ENCODE peak calls at places on chromosomes 2 and 18, in seven cellular contexts. C is ovary, N is body of pancreas, E is adrenal gland, S is prostate gland, T is IMR-90, O is sigmoid colon. J is an unnamed sample.

GRCh38 chr18:39675358-39675757 is 2109.8 kb upstream of the CELF4 start:
- DNase-seq in E (no peak), T (peak; percentile 59), N (no peak), O (no peak), C (no peak), S (no peak), J (no peak)

GRCh38 chr2:95361216-95361980 is 41.1 kb upstream of the FAHD2A start:
- DNase-seq in E (no peak), C (no peak), O (peak; percentile 32), S (no peak), N (no peak), T (no peak), J (no peak)

GRCh38 chr2:127139766-127140165 is 32.8 kb upstream of the BIN1 start:
- DNase-seq in N (no peak), S (no peak), T (no peak), O (no peak), E (no peak), C (no peak), J (no peak)

GRCh38 chr2:48209214-48209885 is 303.1 kb upstream of the FBXO11 start:
- DNase-seq in E (no peak), N (no peak), S (no peak), C (no peak), O (no peak), T (peak; percentile 52), J (no peak)

GRCh38 chr2:20491739-20492531 is 45.1 kb downstream of the RHOB start:
- DNase-seq in T (no peak), E (peak; percentile 73), N (no peak), C (peak; percentile 62), O (peak; percentile 88), S (no peak), J (no peak)

GRCh38 chr2:28545590-28546195 is 49.8 kb downstream of the PLB1 start:
- DNase-seq in T (no peak), S (peak; percentile 49), N (no peak), O (peak; percentile 53), E (no peak), C (no peak), J (no peak)

GRCh38 chr2:26578581-26578980 is 62.6 kb downstream of the CIB4 start:
- DNase-seq in S (no peak), O (peak; percentile 45), N (no peak), T (no peak), E (no peak), C (peak; percentile 23), J (no peak)

GRCh38 chr2:43131051-43131889 is 95.1 kb downstream of the ZFP36L2 start:
- DNase-seq in S (peak; percentile 76), T (peak; percentile 92), E (peak; percentile 90), O (peak; percentile 84), N (peak; percentile 75), C (peak; percentile 38), J (peak; percentile 94)

GRCh38 chr18:8800445-8800844 is 95.1 kb downstream of the MTCL1 start:
- DNase-seq in S (no peak), O (no peak), T (peak; percentile 100), C (no peak), N (peak; percentile 58), E (no peak), J (no peak)

GRCh38 chr2:156175946-156176345 is 156.6 kb downstream of the NR4A2 start:
- DNase-seq in C (no peak), T (no peak), N (no peak), O (no peak), E (no peak), S (peak; percentile 36), J (no peak)

GRCh38 chr2:159989249-159989648 is 73.2 kb downstream of the PLA2R1 start:
- DNase-seq in E (no peak), C (no peak), O (no peak), S (no peak), N (no peak), T (no peak), J (no peak)

GRCh38 chr2:95266781-95267430 is 7.3 kb upstream of the PROM2 start:
- DNase-seq in N (no peak), T (no peak), S (no peak), O (no peak), C (peak; percentile 11), E (no peak), J (peak; percentile 7)

GRCh38 chr2:240143801-240144648 is 3.6 kb upstream of the OTOS start:
- DNase-seq in E (peak; percentile 80), C (peak; percentile 81), N (peak; percentile 79), O (peak; percentile 82), T (peak; percentile 22), S (peak; percentile 40), J (peak; percentile 73)

GRCh38 chr2:151374426-151374825 is 17.0 kb downstream of the TNFAIP6 start:
- DNase-seq in C (no peak), T (peak; percentile 91), S (no peak), E (no peak), N (no peak), O (no peak), J (no peak)

GRCh38 chr2:223122706-223123265 is 70.8 kb downstream of the KCNE4 start:
- DNase-seq in C (no peak), E (no peak), T (no peak), O (no peak), S (no peak), N (no peak), J (no peak)

GRCh38 chr18:58580078-58580477 is 48.8 kb downstream of the ALPK2 start:
- DNase-seq in T (peak; percentile 43), C (no peak), O (no peak), S (no peak), E (no peak), N (no peak), J (no peak)

GRCh38 chr18:49972535-49972934 is 159.2 kb upstream of the ACAA2 start:
- DNase-seq in T (no peak), C (no peak), N (no peak), O (no peak), E (no peak), S (no peak), J (no peak)

DNA sequence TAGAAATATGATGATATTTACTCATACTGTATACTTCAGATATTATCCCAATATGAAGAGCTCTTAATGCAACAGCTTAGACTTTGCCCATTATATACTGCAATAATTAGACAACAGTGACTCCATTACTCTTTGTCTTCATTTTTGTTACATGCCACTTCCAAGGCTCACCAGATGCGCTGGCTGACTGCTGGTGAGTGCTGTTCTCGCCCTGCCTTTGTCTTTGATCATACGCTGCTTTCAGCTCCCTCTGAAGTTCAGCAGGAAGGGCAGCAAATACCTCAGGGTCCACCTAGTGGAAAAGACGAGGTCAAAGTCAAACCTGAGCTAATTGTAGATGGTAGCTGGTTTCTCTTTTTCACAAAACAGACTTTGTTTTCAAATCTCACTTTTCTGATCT is 66.3 kb downstream of the EIF5B start:
- DNase-seq in T (no peak), N (no peak), C (no peak), S (no peak), E (no peak), O (no peak), J (no peak)
- TF ChIP-seq POLR2A in T (no peak), N (no peak), C (no peak), S (no peak), E (no peak), O (no peak), J (no peak)

GRCh38 chr2:71388214-71388613 is 56.6 kb downstream of the ZNF638 start:
- DNase-seq in E (no peak), T (no peak), C (no peak), N (no peak), S (no peak), O (no peak), J (no peak)

GRCh38 chr2:71395471-71395870 is 57.9 kb upstream of the DYSF start:
- DNase-seq in C (no peak), T (no peak), N (no peak), O (no peak), S (no peak), E (no peak), J (no peak)

GRCh38 chr2:71393216-71393615 is 60.1 kb upstream of the DYSF start:
- DNase-seq in S (no peak), N (no peak), E (no peak), T (no peak), C (no peak), O (no peak), J (no peak)

GRCh38 chr2:71385008-71385407 is 53.4 kb downstream of the ZNF638 start:
- DNase-seq in E (no peak), T (peak; percentile 92), C (no peak), O (no peak), N (no peak), S (no peak), J (no peak)

GRCh38 chr2:71389379-71390072 is 57.9 kb downstream of the ZNF638 start:
- DNase-seq in E (no peak), O (no peak), S (no peak), C (no peak), T (no peak), N (no peak), J (no peak)
- TF ChIP-seq POLR2A in E (no peak), O (no peak), S (no peak), C (no peak), T (no peak), N (no peak), J (no peak)

DNA sequence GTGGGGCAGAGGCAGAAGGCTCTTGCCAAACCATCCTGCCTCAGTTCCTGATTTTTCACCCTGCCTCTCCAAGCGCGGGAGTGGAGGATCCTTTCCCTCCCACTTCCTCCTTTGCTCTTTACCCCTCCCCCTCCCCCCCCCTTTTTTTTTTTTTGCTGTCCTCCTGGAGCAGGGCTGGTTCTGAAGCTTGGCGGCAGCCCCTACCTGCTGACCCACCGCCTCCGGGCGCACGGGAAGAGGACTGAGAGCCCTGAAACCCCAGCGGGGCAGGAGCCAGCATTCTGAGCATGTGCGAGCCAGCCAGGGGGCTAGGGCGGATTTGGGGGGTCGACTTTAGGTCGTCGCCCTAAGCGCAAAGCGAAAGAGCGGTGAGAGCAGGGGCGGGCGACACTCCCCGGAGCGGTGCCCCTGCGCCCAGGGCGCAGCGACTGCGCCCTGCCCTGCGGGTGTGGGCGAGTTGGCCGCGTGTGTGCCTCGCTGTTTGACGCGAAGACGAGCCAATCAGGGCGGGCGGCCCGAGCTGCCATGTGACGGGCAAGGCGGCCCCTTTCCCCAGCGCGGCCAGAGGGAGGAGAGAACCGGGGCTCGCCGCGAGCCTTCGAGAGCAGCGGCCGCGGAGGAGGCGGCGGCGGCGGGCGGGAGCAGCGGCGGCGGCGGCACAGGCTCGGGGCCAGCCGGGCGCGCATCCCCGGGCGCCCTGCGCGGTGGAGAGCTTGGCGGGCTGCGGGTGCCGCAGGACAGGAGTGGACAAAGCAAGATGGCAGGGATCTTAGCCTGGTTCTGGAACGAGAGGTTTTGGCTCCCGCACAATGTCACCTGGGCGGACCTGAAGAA is at the start of gene CERS6:
- DNase-seq in E (peak; percentile 97), C (peak; percentile 97), S (peak; percentile 97), N (peak; percentile 98), T (peak; percentile 90), O (peak; percentile 98), J (peak; percentile 97)
- TF ChIP-seq POLR2A in E (peak; percentile 77), C (peak; percentile 67), S (peak; percentile 93), N (peak; percentile 84), T (peak; percentile 58), O (no peak), J (peak; percentile 44)

GRCh38 chr2:207772844-207773205 is 3.1 kb upstream of the FZD5 start:
- DNase-seq in S (no peak), E (no peak), T (no peak), C (no peak), N (no peak), O (no peak), J (no peak)
- TF ChIP-seq POLR2A in S (no peak), E (no peak), T (no peak), C (no peak), N (no peak), O (no peak), J (no peak)